ENCODE peak calls at places on chromosome 15, in four cellular contexts. B is T-cell, D is heart right ventricle, Y is GM23248. E is an unnamed sample.
A peak's percentile ranks its signal among the peaks of the same experiment; 100 is the strongest.

GRCh38 chr15:90845201-90845949 is 23.0 kb upstream of the FURIN start:
- DNase-seq in B (no peak), D (no peak), Y (peak; percentile 98), E (peak; percentile 90)

GRCh38 chr15:39466428-39466827 is 114.5 kb upstream of the THBS1 start:
- DNase-seq in B (no peak), Y (peak; percentile 45), D (peak; percentile 76), E (peak; percentile 86)

GRCh38 chr15:33008284-33009011 is 186.1 kb downstream of the FMN1 start:
- DNase-seq in D (no peak), Y (peak; percentile 66), B (no peak), E (peak; percentile 85)

GRCh38 chr15:77025471-77025901 is 30.6 kb downstream of the PSTPIP1 start:
- DNase-seq in B (no peak), Y (no peak), D (no peak), E (no peak)

GRCh38 chr15:25437751-25438600 is 848 bp downstream of the UBE3A start:
- DNase-seq in B (peak; percentile 34), D (peak; percentile 66), Y (peak; percentile 85), E (peak; percentile 58)

GRCh38 chr15:62964251-62964650 is 78.3 kb upstream of the TPM1 start:
- DNase-seq in B (no peak), D (no peak), Y (peak; percentile 80), E (peak; percentile 82)

GRCh38 chr15:35616436-35617271 is 70.7 kb upstream of the DPH6 start:
- DNase-seq in B (no peak), D (no peak), Y (no peak), E (no peak)

GRCh38 chr15:69422336-69422895 is 8.3 kb downstream of the KIF23 start:
- DNase-seq in D (no peak), Y (no peak), B (no peak), E (peak; percentile 85)

GRCh38 chr15:36996121-36996520 is 104.2 kb downstream of the MEIS2 start:
- DNase-seq in B (no peak), Y (no peak), D (no peak), E (no peak)

GRCh38 chr15:51129513-51130197 is 34.9 kb upstream of the TNFAIP8L3 start:
- DNase-seq in Y (no peak), D (no peak), B (no peak), E (no peak)

GRCh38 chr15:65653781-65654521 is 32.2 kb downstream of the SLC24A1 start:
- DNase-seq in D (no peak), Y (peak; percentile 28), B (no peak), E (peak; percentile 24)

GRCh38 chr15:66875588-66876422 is 173.8 kb downstream of the SMAD6 start:
- DNase-seq in D (no peak), B (no peak), Y (peak; percentile 34), E (no peak)

GRCh38 chr15:87645723-87646122 is 610.8 kb downstream of the NTRK3 start:
- DNase-seq in D (no peak), Y (no peak), B (no peak), E (no peak)

GRCh38 chr15:29183071-29183831 is 86.4 kb downstream of the NSMCE3 start:
- DNase-seq in Y (peak; percentile 19), D (no peak), B (no peak), E (peak; percentile 76)

GRCh38 chr15:85504739-85505676 is 124.6 kb downstream of the AKAP13 start:
- DNase-seq in B (peak; percentile 39), Y (peak; percentile 73), D (no peak), E (peak; percentile 72)

GRCh38 chr15:100713163-100713867 is 110.9 kb downstream of the ASB7 start:
- DNase-seq in Y (peak; percentile 71), B (no peak), D (no peak), E (peak; percentile 89)

GRCh38 chr15:74320358-74321247 is 46.8 kb downstream of the CYP11A1 start:
- DNase-seq in D (peak; percentile 55), B (peak; percentile 18), Y (peak; percentile 76), E (peak; percentile 57)

GRCh38 chr15:99732711-99733267 is 448 bp downstream of the LYSMD4 start:
- DNase-seq in B (no peak), Y (no peak), D (peak; percentile 43), E (peak; percentile 18)

GRCh38 chr15:46277994-46278885 is 643.4 kb downstream of the SQOR start:
- DNase-seq in B (no peak), D (no peak), Y (no peak), E (no peak)

GRCh38 chr15:101446527-101447167 is 42.9 kb downstream of the PCSK6 start:
- DNase-seq in D (no peak), Y (peak; percentile 30), B (no peak), E (no peak)